ENCODE peak calls at places on chromosome X, in four cellular contexts. D is transverse colon, G is pancreas, M is tibial artery. L is an unnamed sample.

GRCh38 chrX:132493095-132493494 is 4.3 kb upstream of the MBNL3 start:
- DNase-seq in G (no peak), D (no peak), M (no peak), L (no peak)

GRCh38 chrX:133258481-133258880 is 40.3 kb upstream of the TFDP3 start:
- DNase-seq in D (no peak), G (no peak), M (no peak), L (no peak)

GRCh38 chrX:148723551-148723950 is 223.1 kb downstream of the AFF2 start:
- DNase-seq in M (no peak), D (no peak), G (no peak), L (no peak)

GRCh38 chrX:71873459-71873833 is 37.2 kb upstream of the NHSL2 start:
- DNase-seq in D (no peak), G (no peak), M (no peak), L (no peak)

GRCh38 chrX:41300758-41301437 is 33.1 kb upstream of the DDX3X start:
- DNase-seq in G (no peak), M (no peak), D (no peak), L (no peak)

GRCh38 chrX:137432609-137433008 is 133.3 kb upstream of the ZIC3 start:
- DNase-seq in G (peak; percentile 23), D (no peak), M (no peak), L (peak; percentile 3)

GRCh38 chrX:41895826-41896225 is 27.5 kb downstream of the CASK start:
- DNase-seq in D (no peak), G (no peak), M (no peak), L (no peak)

GRCh38 chrX:12693754-12694153 is 97.5 kb upstream of the PRPS2 start:
- DNase-seq in G (no peak), D (no peak), M (no peak), L (no peak)

GRCh38 chrX:96682516-96682915 is 2.1 kb upstream of the DIAPH2 start:
- DNase-seq in M (no peak), G (no peak), D (no peak), L (no peak)

GRCh38 chrX:135432453-135432852 is 10.7 kb downstream of the SMIM10L2A start:
- DNase-seq in D (no peak), M (no peak), G (no peak), L (no peak)

GRCh38 chrX:110403839-110404238 is 45.2 kb downstream of the RTL9 start:
- DNase-seq in G (no peak), D (no peak), M (no peak), L (no peak)

GRCh38 chrX:31333181-31333831 is 261.5 kb upstream of the FTHL17 start:
- DNase-seq in M (no peak), D (no peak), G (no peak), L (no peak)

GRCh38 chrX:49951524-49952193 is 29.3 kb downstream of the CLCN5 start:
- DNase-seq in D (no peak), G (no peak), M (no peak), L (no peak)

GRCh38 chrX:11346283-11346682 is 53.1 kb downstream of the AMELX start:
- DNase-seq in G (no peak), D (no peak), M (no peak), L (no peak)

GRCh38 chrX:49166914-49167739 is 4.6 kb downstream of the MAGIX start:
- DNase-seq in D (peak; percentile 74), M (peak; percentile 96), G (peak; percentile 37), L (no peak)

GRCh38 chrX:150364347-150365050 is 1.4 kb downstream of the MAMLD1 start:
- DNase-seq in G (peak; percentile 26), M (peak; percentile 67), D (peak; percentile 21), L (no peak)

GRCh38 chrX:85992811-85993229 is 54.5 kb downstream of the CHM start:
- DNase-seq in G (no peak), D (no peak), M (no peak), L (no peak)

GRCh38 chrX:153727108-153727931 is 2.7 kb downstream of the ABCD1 start:
- DNase-seq in G (peak; percentile 81), M (peak; percentile 90), D (peak; percentile 63), L (no peak)

GRCh38 chrX:107776649-107777535 is 641 bp upstream of the NCBP2L start:
- DNase-seq in M (peak; percentile 88), G (peak; percentile 84), D (peak; percentile 80), L (peak; percentile 72)

GRCh38 chrX:19972984-19973383 is 17.9 kb downstream of the BCLAF3 start:
- DNase-seq in G (no peak), D (no peak), M (no peak), L (no peak)

GRCh38 chrX:19046343-19047215 is 62.7 kb upstream of the PHKA2 start:
- DNase-seq in G (no peak), D (no peak), M (no peak), L (no peak)

GRCh38 chrX:88202149-88202548 is 544.9 kb upstream of the CPXCR1 start:
- DNase-seq in D (no peak), M (no peak), G (no peak), L (no peak)

GRCh38 chrX:125444659-125445058 is 125.0 kb downstream of the TEX13C start:
- DNase-seq in G (no peak), D (no peak), M (no peak), L (no peak)

GRCh38 chrX:115560978-115561604 is at the start of gene PLS3:
- DNase-seq in D (peak; percentile 72), M (peak; percentile 94), G (peak; percentile 73), L (peak; percentile 92)

GRCh38 chrX:44828008-44828605 is 15.7 kb upstream of the DUSP21 start:
- DNase-seq in G (no peak), D (no peak), M (no peak), L (no peak)

GRCh38 chrX:41184312-41184711 is 99.1 kb downstream of the USP9X start:
- DNase-seq in D (no peak), M (no peak), G (no peak), L (no peak)

GRCh38 chrX:115147220-115147619 is 42.0 kb upstream of the RBMXL3 start:
- DNase-seq in D (no peak), G (no peak), M (no peak), L (no peak)

GRCh38 chrX:118117069-118117405 is 427 bp upstream of the KLHL13 start:
- DNase-seq in D (no peak), M (no peak), G (no peak), L (no peak)

GRCh38 chrX:11366998-11367595 is 73.9 kb downstream of the AMELX start:
- DNase-seq in D (no peak), G (no peak), M (no peak), L (no peak)

GRCh38 chrX:128975716-128976115 is 547.6 kb downstream of the SMARCA1 start:
- DNase-seq in D (peak; percentile 39), M (no peak), G (peak; percentile 46), L (peak; percentile 40)

GRCh38 chrX:110318664-110318968 is 731 bp upstream of the AMMECR1 start:
- DNase-seq in D (no peak), G (no peak), M (no peak), L (peak; percentile 39)

GRCh38 chrX:39242187-39242586 is 440.9 kb downstream of the MID1IP1 start:
- DNase-seq in G (peak; percentile 38), D (peak; percentile 52), M (no peak), L (peak; percentile 38)

GRCh38 chrX:981791-982626 is 230.4 kb downstream of the CRLF2 start:
- DNase-seq in G (no peak), D (no peak), M (peak; percentile 47), L (no peak)

GRCh38 chrX:980572-981235 is 231.7 kb downstream of the CRLF2 start:
- DNase-seq in M (peak; percentile 63), G (no peak), D (no peak), L (no peak)
- H3K9me3 ChIP-seq in M (peaks cover 4% of the 10 kb centered on the region), G (no peaks in the 10 kb centered on the region), D (no peaks in the 10 kb centered on the region), L (peaks cover 13% of the 10 kb centered on the region)

DNA sequence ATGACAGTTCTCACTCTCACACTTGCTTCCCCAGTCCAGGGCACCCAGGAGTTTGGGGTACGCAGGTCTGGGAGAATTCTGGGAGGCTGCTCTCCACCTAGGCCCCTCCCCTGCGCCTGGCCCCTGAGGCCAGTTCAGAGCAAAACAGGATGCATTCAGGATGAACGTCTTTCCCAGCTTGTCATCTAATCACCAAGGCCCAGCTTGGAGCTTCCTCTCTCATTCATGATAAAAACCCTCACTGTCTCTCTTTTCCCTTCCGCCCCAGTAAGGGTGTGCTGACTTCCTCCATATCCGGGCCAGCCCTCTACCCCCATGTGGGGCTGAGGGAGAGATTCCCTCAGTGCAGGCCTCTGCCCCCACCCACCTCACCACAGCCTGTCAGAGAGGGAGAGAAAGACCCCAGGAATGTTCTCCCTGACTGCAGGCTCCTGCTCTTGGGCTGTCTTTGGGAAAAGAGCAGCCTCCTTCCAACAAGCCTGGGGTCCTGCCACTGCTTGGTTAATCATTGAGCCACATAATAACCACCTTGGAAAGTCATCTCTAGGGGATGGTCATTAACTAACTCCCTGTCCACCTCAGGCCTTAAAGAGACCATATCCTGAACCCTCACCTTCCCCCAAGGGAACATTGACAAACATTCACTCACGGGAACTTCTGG is 50.1 kb downstream of the STARD8 start:
- DNase-seq in G (no peak), M (no peak), D (no peak), L (no peak)
- H3K9me3 ChIP-seq in G (no peaks in the 10 kb centered on the region), M (no peaks in the 10 kb centered on the region), D (no peaks in the 10 kb centered on the region), L (no peaks in the 10 kb centered on the region)

DNA sequence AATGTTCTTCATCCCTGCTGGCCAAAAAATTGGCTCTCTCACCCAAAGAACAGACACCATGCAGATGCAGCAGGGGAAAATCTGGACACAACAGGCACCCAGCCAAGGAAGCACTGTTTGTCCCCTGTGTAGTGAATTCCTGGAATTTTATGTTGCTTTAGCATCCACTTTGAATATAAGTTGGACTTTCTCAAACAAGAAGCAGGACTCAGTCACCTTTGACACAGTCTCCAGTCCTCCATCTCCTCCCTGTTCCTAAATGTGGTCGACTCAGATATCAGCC is 11.8 kb downstream of the ZNF182 start:
- DNase-seq in D (no peak), G (no peak), M (no peak), L (no peak)
- H3K9me3 ChIP-seq in D (no peaks in the 10 kb centered on the region), G (no peaks in the 10 kb centered on the region), M (peaks cover 4% of the 10 kb centered on the region), L (no peaks in the 10 kb centered on the region)

GRCh38 chrX:146435472-146435871 is 374.1 kb upstream of the CXorf51B start:
- DNase-seq in D (no peak), G (no peak), M (no peak), L (no peak)
- H3K9me3 ChIP-seq in D (no peaks in the 10 kb centered on the region), G (no peaks in the 10 kb centered on the region), M (no peaks in the 10 kb centered on the region), L (no peaks in the 10 kb centered on the region)

DNA sequence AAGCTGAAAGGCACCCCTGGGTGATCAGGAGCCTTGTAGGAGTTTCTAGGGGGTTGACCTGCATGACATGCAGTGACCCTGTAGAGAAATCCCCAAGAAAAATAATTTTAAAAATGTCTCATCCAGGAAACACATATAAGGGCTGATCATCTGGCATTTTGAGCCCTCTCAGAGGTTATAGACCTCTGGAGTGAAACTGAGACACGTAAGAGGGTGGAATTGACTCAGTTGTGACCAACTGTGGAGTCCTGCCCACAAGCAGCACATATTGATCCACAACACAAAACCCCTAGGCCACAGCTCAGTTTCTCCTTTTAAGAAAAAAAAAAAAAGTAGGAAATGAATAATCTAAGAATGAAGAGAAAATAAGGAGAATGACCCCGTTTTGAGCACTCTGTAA is 32.5 kb upstream of the MTMR8 start:
- DNase-seq in D (no peak), M (no peak), G (no peak), L (no peak)
- H3K9me3 ChIP-seq in D (no peaks in the 10 kb centered on the region), M (no peaks in the 10 kb centered on the region), G (no peaks in the 10 kb centered on the region), L (no peaks in the 10 kb centered on the region)

DNA sequence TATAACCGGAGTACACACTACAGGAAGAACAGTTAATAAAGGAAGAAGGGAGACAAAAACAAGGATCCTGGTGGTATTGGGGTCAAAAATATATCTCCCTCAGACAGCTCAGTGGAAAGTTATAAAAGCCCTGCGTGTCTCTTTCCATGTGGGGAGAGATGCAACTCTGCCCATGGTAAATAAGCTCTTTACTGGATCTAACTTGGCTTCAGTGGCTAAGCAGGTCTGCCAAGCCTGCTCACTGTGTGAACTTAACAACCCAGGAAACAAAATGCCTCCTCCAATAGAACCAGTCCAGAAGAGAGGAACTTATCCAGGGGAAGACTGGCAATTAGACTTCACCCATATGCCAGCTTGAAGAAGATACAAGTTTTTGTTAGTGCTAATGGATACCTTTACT is 17.0 kb upstream of the ZNF280C start:
- DNase-seq in G (no peak), M (no peak), D (no peak), L (no peak)
- H3K9me3 ChIP-seq in G (no peaks in the 10 kb centered on the region), M (no peaks in the 10 kb centered on the region), D (no peaks in the 10 kb centered on the region), L (no peaks in the 10 kb centered on the region)